ENCODE peak calls at places on chromosomes 16 and 17, in eight cellular contexts. Q, I, U, V, N, J, S and B are unnamed samples.

GRCh38 chr17:75102385-75102821 is 7.4 kb upstream of the ARMC7 start:
- DNase-seq in U (no peak), V (no peak), S (no peak), J (no peak), I (no peak), N (no peak), Q (no peak), B (no peak)

GRCh38 chr17:32342603-32343325 is 791 bp upstream of the C17orf75 start:
- DNase-seq in I (no peak), V (no peak), U (no peak), Q (no peak), N (no peak), S (no peak), J (no peak), B (no peak)

GRCh38 chr16:88665570-88665969 is 2.7 kb upstream of the MVD start:
- DNase-seq in I (no peak), J (no peak), U (no peak), Q (no peak), S (no peak), V (no peak), N (no peak), B (no peak)

GRCh38 chr17:79980246-79981043 is 55.2 kb downstream of the TBC1D16 start:
- DNase-seq in U (peak; percentile 42), N (peak; percentile 21), V (no peak), I (no peak), S (no peak), J (no peak), Q (no peak), B (no peak)

GRCh38 chr16:66014221-66014620 is 352.3 kb upstream of the CDH5 start:
- DNase-seq in N (no peak), V (no peak), S (no peak), U (no peak), J (peak; percentile 58), I (no peak), Q (no peak), B (no peak)

GRCh38 chr17:41530062-41531048 is 2.2 kb upstream of the KRT19 start:
- DNase-seq in J (peak; percentile 85), Q (no peak), S (no peak), I (peak; percentile 91), N (no peak), U (no peak), V (peak; percentile 94), B (peak; percentile 85)

GRCh38 chr16:28321700-28322411 is 29.5 kb downstream of the SBK1 start:
- DNase-seq in N (peak; percentile 53), Q (no peak), U (no peak), S (no peak), J (peak; percentile 8), I (peak; percentile 46), V (peak; percentile 47), B (peak; percentile 28)

GRCh38 chr16:84648595-84649510 is 542 bp downstream of the KLHL36 start:
- DNase-seq in J (no peak), U (no peak), Q (no peak), S (peak; percentile 65), I (peak; percentile 80), N (peak; percentile 82), V (peak; percentile 26), B (no peak)

GRCh38 chr17:57068222-57068658 is 16.8 kb upstream of the AKAP1 start:
- DNase-seq in I (peak; percentile 45), J (no peak), S (no peak), N (no peak), U (no peak), Q (no peak), V (no peak), B (no peak)

GRCh38 chr16:379183-379960 is 2.4 kb downstream of the PGAP6 start:
- DNase-seq in S (no peak), J (no peak), U (peak; percentile 75), N (peak; percentile 88), V (no peak), I (peak; percentile 90), Q (no peak), B (no peak)

GRCh38 chr17:82600731-82601446 is 47.4 kb downstream of the WDR45B start:
- DNase-seq in U (no peak), S (no peak), V (no peak), Q (no peak), I (no peak), N (no peak), J (no peak), B (no peak)
- H3K4me3 ChIP-seq in U (no peak overlapping the region), S (no peak overlapping the region), V (no peak overlapping the region), Q (no peak overlapping the region), I (no peak overlapping the region), N (no peak overlapping the region), J (no peak overlapping the region), B (no peak overlapping the region)

GRCh38 chr16:23182675-23183485 is at the start of gene SCNN1G:
- DNase-seq in I (peak; percentile 16), J (no peak), V (no peak), N (no peak), S (no peak), U (no peak), Q (no peak), B (no peak)
- TF ChIP-seq CTCF in I (no peak), J (no peak), V (peak; percentile 3), N (no peak), S (peak; percentile 33), U (no peak), Q (no peak), B (no peak)

GRCh38 chr16:2156849-2157224 is 1.3 kb downstream of the TRAF7 start:
- DNase-seq in Q (no peak), J (no peak), N (peak; percentile 63), I (no peak), S (no peak), U (no peak), V (no peak), B (no peak)

GRCh38 chr16:2157480-2158261 is 2.1 kb downstream of the TRAF7 start:
- DNase-seq in Q (no peak), I (no peak), V (no peak), S (no peak), U (no peak), N (no peak), J (peak; percentile 42), B (no peak)

GRCh38 chr16:2160915-2161551 is 5.5 kb downstream of the TRAF7 start:
- DNase-seq in J (peak; percentile 81), V (no peak), Q (no peak), I (no peak), N (no peak), U (no peak), S (peak; percentile 89), B (peak; percentile 39)

GRCh38 chr16:2158262-2158638 is 2.7 kb downstream of the TRAF7 start:
- DNase-seq in S (no peak), I (no peak), Q (no peak), J (no peak), U (no peak), N (no peak), V (no peak), B (no peak)

DNA sequence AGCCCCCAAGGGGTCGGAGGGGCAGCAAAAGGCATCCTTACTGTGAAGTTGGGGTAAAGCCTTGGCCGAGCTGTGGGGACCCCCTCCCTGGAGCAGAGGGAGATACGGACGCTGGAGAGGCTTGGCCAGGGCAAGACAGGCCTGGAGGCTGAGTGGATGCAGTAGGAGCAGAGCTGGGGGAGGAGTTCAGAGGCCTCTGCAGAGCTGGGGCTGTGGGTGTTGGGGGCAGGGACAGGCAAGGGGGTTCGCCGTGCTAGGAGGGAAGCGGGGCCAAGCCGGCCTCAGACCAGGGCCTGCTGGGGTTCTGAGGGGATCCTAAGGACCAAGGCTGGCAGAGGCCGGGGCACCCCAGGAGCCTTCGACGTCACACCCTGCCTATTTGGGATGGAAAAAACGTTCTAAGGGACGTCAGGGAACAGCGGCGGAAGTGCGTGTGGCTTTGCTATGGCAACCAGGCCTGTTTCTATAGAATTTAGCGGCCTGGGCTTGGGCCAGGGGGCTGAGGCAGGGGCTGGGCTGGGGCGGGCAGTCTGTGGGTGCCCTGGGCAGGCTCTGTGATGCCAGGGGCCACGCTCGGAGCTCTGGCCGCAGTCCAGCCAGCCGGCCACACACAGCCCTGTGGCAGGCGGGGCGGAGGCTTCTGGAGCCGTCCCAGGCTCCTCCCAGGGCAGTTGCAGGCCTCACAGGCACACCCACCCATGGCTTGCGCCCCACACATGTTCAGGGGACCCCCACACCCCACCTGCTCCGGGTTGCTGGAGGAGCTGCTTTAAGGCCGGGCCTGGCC is 3.7 kb downstream of the TRAF7 start:
- DNase-seq in U (no peak), J (peak; percentile 83), I (no peak), S (peak; percentile 75), N (peak; percentile 79), V (no peak), Q (no peak), B (peak; percentile 85)
- H3K4me3 ChIP-seq in U (peak overlapping the region; percentile 89), J (peak overlapping the region; percentile 2), I (no peak overlapping the region), S (no peak overlapping the region), N (no peak overlapping the region), V (no peak overlapping the region), Q (no peak overlapping the region), B (no peak overlapping the region)

GRCh38 chr16:64950262-64950661 is 171.6 kb downstream of the CDH11 start:
- DNase-seq in I (no peak), J (no peak), N (no peak), V (no peak), U (no peak), Q (no peak), S (no peak), B (no peak)
- TF ChIP-seq CTCF in I (no peak), J (peak; percentile 30), N (no peak), V (peak; percentile 40), U (no peak), Q (no peak), S (no peak), B (peak; percentile 33)

DNA sequence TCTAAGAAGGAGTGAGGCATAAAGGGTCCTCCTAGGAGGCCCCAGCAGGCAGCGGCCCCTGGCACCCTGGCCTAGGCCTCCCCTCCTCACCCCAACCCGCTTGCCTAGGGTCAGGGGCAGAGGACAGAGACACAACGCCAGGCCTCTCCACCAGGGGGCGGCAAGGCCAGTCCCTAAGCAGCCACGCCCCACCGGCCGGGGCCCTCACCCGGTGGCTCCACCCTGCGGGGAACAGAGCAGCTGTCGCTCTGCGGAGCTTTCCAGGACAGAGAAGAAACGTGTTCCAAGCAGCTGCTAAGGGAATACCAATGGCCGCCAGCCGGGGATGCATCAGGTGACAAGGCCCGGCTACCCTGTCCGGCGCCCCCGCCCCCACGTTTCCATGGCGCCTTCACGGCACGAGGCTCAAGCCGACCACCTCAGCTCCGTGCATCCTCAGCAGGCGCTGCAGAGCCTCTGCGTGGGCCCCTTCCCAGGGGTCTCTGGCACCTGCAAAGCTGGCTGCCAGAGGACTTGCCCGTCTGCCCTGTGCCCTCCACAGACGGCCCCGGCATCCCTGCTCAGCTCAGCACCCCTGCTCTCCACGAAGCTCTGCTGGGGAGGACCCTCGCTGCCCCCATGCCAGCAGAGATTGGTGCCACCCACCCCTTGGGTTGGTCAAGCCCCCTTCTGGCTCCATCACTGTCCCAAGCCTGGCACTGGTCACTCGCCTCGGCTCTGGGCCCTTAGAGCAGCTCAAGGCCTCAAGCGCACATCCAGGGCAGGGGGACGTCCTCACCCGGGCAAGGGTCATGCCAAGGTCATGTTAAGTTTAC is 5.6 kb downstream of the ZNF598 start:
- DNase-seq in V (peak; percentile 80), U (peak; percentile 89), S (peak; percentile 98), Q (peak; percentile 82), J (peak; percentile 86), I (peak; percentile 96), N (peak; percentile 94), B (peak; percentile 84)
- H3K4me3 ChIP-seq in V (no peak overlapping the region), U (peak overlapping the region; percentile 17), S (peak overlapping the region; percentile 41), Q (no peak overlapping the region), J (no peak overlapping the region), I (no peak overlapping the region), N (no peak overlapping the region), B (no peak overlapping the region)

GRCh38 chr16:56869513-56870270 is 4.7 kb downstream of the SLC12A3 start:
- DNase-seq in Q (no peak), V (peak; percentile 37), U (no peak), I (no peak), N (no peak), J (peak; percentile 39), S (no peak), B (peak; percentile 18)
- TF ChIP-seq CTCF in Q (peak; percentile 28), V (peak; percentile 44), U (no peak), I (peak; percentile 7), N (no peak), J (peak; percentile 20), S (no peak), B (peak; percentile 14)